ENCODE peak calls at places on chromosome 19, in five cellular contexts. One of them, this sample, is unnamed.

GRCh38 chr19:14450168-14450874 is 17.2 kb downstream of the PKN1 start:
- DNase-seq in prostate gland: no peak
- DNase-seq in pancreas: peak; percentile 17
- DNase-seq in fibroblast of lung: no peak
- DNase-seq in thoracic aorta: no peak
- DNase-seq in this sample: peak; percentile 22

GRCh38 chr19:35462476-35462953 is 14.5 kb downstream of the FFAR2 start:
- DNase-seq in fibroblast of lung: no peak
- DNase-seq in pancreas: no peak
- DNase-seq in thoracic aorta: no peak
- DNase-seq in prostate gland: no peak
- DNase-seq in this sample: no peak

GRCh38 chr19:34513767-34514166 is 32.2 kb downstream of the WTIP start:
- DNase-seq in fibroblast of lung: no peak
- DNase-seq in pancreas: no peak
- DNase-seq in thoracic aorta: no peak
- DNase-seq in prostate gland: no peak
- DNase-seq in this sample: no peak

GRCh38 chr19:51971624-51972023 is 15.0 kb downstream of the ZNF350 start:
- DNase-seq in pancreas: no peak
- DNase-seq in thoracic aorta: no peak
- DNase-seq in fibroblast of lung: peak; percentile 28
- DNase-seq in prostate gland: no peak
- DNase-seq in this sample: no peak

GRCh38 chr19:13262450-13262849 is 112.2 kb downstream of the IER2 start:
- DNase-seq in fibroblast of lung: peak; percentile 36
- DNase-seq in pancreas: no peak
- DNase-seq in thoracic aorta: no peak
- DNase-seq in prostate gland: no peak
- DNase-seq in this sample: peak; percentile 17

GRCh38 chr19:17025361-17025760 is 1.2 kb downstream of the CPAMD8 start:
- DNase-seq in prostate gland: peak; percentile 24
- DNase-seq in thoracic aorta: no peak
- DNase-seq in pancreas: no peak
- DNase-seq in fibroblast of lung: no peak
- DNase-seq in this sample: no peak

GRCh38 chr19:5128251-5128931 is 159.5 kb downstream of the KDM4B start:
- DNase-seq in prostate gland: peak; percentile 22
- DNase-seq in pancreas: peak; percentile 96
- DNase-seq in thoracic aorta: no peak
- DNase-seq in fibroblast of lung: peak; percentile 83
- DNase-seq in this sample: no peak

GRCh38 chr19:6528544-6529121 is 2.2 kb upstream of the TNFSF9 start:
- DNase-seq in pancreas: no peak
- DNase-seq in fibroblast of lung: no peak
- DNase-seq in thoracic aorta: no peak
- DNase-seq in prostate gland: no peak
- DNase-seq in this sample: no peak

GRCh38 chr19:399370-399769 is 9.6 kb downstream of the C2CD4C start:
- DNase-seq in thoracic aorta: no peak
- DNase-seq in pancreas: no peak
- DNase-seq in fibroblast of lung: no peak
- DNase-seq in prostate gland: no peak
- DNase-seq in this sample: no peak

GRCh38 chr19:3849092-3849491 is 19.7 kb downstream of the ZFR2 start:
- DNase-seq in pancreas: no peak
- DNase-seq in fibroblast of lung: no peak
- DNase-seq in thoracic aorta: no peak
- DNase-seq in prostate gland: no peak
- DNase-seq in this sample: no peak

GRCh38 chr19:8220481-8220880 is 11.3 kb downstream of the CERS4 start:
- DNase-seq in prostate gland: no peak
- DNase-seq in pancreas: no peak
- DNase-seq in fibroblast of lung: no peak
- DNase-seq in thoracic aorta: no peak
- DNase-seq in this sample: no peak

GRCh38 chr19:50979758-50980157 is 4.0 kb downstream of the KLK7 start:
- DNase-seq in thoracic aorta: no peak
- DNase-seq in prostate gland: no peak
- DNase-seq in pancreas: no peak
- DNase-seq in fibroblast of lung: no peak
- DNase-seq in this sample: no peak

GRCh38 chr19:30022659-30023058 is 80.6 kb downstream of the URI1 start:
- DNase-seq in thoracic aorta: no peak
- DNase-seq in pancreas: no peak
- DNase-seq in fibroblast of lung: no peak
- DNase-seq in prostate gland: no peak
- DNase-seq in this sample: no peak

GRCh38 chr19:54388001-54388802 is 23.5 kb upstream of the LAIR1 start:
- DNase-seq in fibroblast of lung: no peak
- DNase-seq in pancreas: peak; percentile 26
- DNase-seq in prostate gland: no peak
- DNase-seq in thoracic aorta: no peak
- DNase-seq in this sample: no peak

GRCh38 chr19:10521461-10522216 is 4.4 kb upstream of the S1PR5 start:
- DNase-seq in fibroblast of lung: no peak
- DNase-seq in thoracic aorta: no peak
- DNase-seq in prostate gland: no peak
- DNase-seq in pancreas: no peak
- DNase-seq in this sample: no peak

GRCh38 chr19:57599761-57600383 is at the start of gene ZNF530:
- DNase-seq in pancreas: peak; percentile 93
- DNase-seq in fibroblast of lung: peak; percentile 87
- DNase-seq in thoracic aorta: peak; percentile 82
- DNase-seq in prostate gland: peak; percentile 93
- DNase-seq in this sample: peak; percentile 89

GRCh38 chr19:54875506-54875905 is 1.5 kb downstream of the FCAR start:
- DNase-seq in prostate gland: no peak
- DNase-seq in fibroblast of lung: no peak
- DNase-seq in pancreas: no peak
- DNase-seq in thoracic aorta: no peak
- DNase-seq in this sample: no peak

GRCh38 chr19:5714819-5715218 is 5.1 kb downstream of the LONP1 start:
- DNase-seq in thoracic aorta: no peak
- DNase-seq in prostate gland: no peak
- DNase-seq in pancreas: no peak
- DNase-seq in fibroblast of lung: no peak
- DNase-seq in this sample: no peak

GRCh38 chr19:10214784-10215183 is 16.3 kb downstream of the S1PR2 start:
- DNase-seq in thoracic aorta: no peak
- DNase-seq in prostate gland: no peak
- DNase-seq in pancreas: no peak
- DNase-seq in fibroblast of lung: peak; percentile 77
- DNase-seq in this sample: no peak

GRCh38 chr19:13132471-13133166 is 14.6 kb downstream of the NACC1 start:
- DNase-seq in pancreas: no peak
- DNase-seq in fibroblast of lung: peak; percentile 89
- DNase-seq in thoracic aorta: no peak
- DNase-seq in prostate gland: no peak
- DNase-seq in this sample: no peak

GRCh38 chr19:20858861-20859260 is 64.2 kb upstream of the ZNF85 start:
- DNase-seq in pancreas: no peak
- DNase-seq in fibroblast of lung: no peak
- DNase-seq in thoracic aorta: no peak
- DNase-seq in prostate gland: no peak
- DNase-seq in this sample: no peak

GRCh38 chr19:5977222-5977784 is 637 bp downstream of the RANBP3 start:
- DNase-seq in pancreas: no peak
- DNase-seq in prostate gland: no peak
- DNase-seq in thoracic aorta: no peak
- DNase-seq in fibroblast of lung: no peak
- DNase-seq in this sample: no peak

GRCh38 chr19:43584484-43584883 is 8.9 kb downstream of the PINLYP start:
- DNase-seq in thoracic aorta: no peak
- DNase-seq in pancreas: no peak
- DNase-seq in fibroblast of lung: no peak
- DNase-seq in prostate gland: no peak
- DNase-seq in this sample: no peak

GRCh38 chr19:4639531-4640246 is 373 bp downstream of the TNFAIP8L1 start:
- DNase-seq in pancreas: peak; percentile 53
- DNase-seq in prostate gland: no peak
- DNase-seq in fibroblast of lung: no peak
- DNase-seq in thoracic aorta: no peak
- DNase-seq in this sample: no peak

GRCh38 chr19:45468803-45469131 is 971 bp downstream of the FOSB start:
- DNase-seq in pancreas: no peak
- DNase-seq in fibroblast of lung: peak; percentile 44
- DNase-seq in thoracic aorta: no peak
- DNase-seq in prostate gland: no peak
- DNase-seq in this sample: no peak

GRCh38 chr19:55116232-55117062 is 990 bp downstream of the PPP1R12C start:
- DNase-seq in fibroblast of lung: peak; percentile 60
- DNase-seq in prostate gland: peak; percentile 40
- DNase-seq in pancreas: peak; percentile 50
- DNase-seq in thoracic aorta: no peak
- DNase-seq in this sample: no peak

GRCh38 chr19:10876459-10877240 is 5.3 kb downstream of the CARM1 start:
- DNase-seq in thoracic aorta: peak; percentile 25
- DNase-seq in fibroblast of lung: no peak
- DNase-seq in pancreas: no peak
- DNase-seq in prostate gland: no peak
- DNase-seq in this sample: no peak

DNA sequence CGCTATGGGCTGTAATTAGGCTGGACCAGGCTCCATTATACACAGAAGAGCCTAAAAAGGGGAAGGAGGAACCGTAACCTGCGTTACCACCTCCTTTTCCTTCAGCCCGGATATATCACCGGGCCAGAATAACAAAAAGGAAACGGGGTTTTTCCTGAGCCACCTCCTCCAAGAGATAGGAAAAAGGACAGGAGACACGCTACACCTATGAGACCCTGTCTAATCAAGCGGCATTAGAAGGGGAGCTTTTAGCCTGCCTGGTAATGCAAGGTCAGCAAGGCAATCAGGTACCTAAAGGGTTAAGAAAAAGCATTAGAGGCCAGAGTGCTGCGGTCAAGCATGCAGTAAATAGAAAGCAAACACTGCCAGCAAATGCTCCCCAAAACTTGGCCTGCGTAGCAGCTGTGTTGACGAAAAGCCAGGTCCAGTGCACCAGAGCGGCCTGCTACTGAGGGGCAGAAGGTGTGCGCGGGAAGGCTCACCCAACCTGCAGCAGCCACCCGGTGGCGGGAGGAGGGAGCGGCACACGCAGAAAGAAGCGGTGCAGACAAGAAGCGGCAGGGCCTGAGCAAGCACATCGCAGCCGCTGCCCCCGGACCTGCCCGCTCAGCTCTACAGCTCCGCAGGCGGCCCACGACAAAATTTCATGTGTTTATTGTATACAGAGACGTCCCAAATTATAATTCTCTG is 1466.1 kb downstream of the UQCRFS1 start:
- DNase-seq in thoracic aorta: no peak
- DNase-seq in fibroblast of lung: peak; percentile 38
- DNase-seq in prostate gland: peak; percentile 34
- DNase-seq in pancreas: no peak
- DNase-seq in this sample: no peak
- TF ChIP-seq CTCF in thoracic aorta: no peak
- TF ChIP-seq CTCF in fibroblast of lung: no peak
- TF ChIP-seq CTCF in prostate gland: no peak
- TF ChIP-seq CTCF in pancreas: no peak
- TF ChIP-seq CTCF in this sample: peak; percentile 13

DNA sequence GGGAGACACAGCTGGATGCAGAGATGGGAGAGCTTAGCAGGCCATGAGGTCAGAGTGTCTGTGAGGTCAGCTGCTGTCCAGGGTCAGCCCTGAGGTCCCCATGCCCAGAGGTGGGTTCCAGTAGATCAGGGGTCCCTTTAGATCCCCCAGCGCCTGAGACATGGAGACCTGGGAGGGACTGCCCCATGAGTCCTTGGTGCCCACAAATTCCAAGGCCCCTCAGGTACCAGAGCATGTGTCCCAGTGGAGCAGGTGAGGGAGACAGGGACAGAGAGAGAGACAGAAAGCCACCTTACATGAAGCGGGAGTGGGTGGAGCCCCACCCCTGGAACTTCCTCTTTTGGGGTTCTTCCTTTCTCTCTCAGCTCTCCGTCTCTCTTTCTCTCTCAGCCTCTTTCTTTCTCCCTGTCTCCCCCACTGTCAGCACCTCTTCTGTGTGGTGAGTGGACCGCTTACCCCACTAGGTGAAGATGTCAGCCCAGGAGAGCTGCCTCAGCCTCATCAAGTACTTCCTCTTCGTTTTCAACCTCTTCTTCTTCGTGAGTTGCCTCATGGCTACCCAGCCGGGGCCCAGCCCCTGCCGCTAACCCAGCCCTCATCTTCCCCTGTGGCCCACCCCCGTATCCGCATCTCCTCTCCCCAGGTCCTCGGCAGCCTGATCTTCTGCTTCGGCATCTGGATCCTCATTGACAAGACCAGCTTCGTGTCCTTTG is at the start of gene CD37:
- DNase-seq in prostate gland: no peak
- DNase-seq in pancreas: peak; percentile 14
- DNase-seq in thoracic aorta: no peak
- DNase-seq in fibroblast of lung: no peak
- DNase-seq in this sample: no peak
- H3K4me3 ChIP-seq in prostate gland: no peak within 1 kb of the TSS
- H3K4me3 ChIP-seq in pancreas: no peak within 1 kb of the TSS
- H3K4me3 ChIP-seq in thoracic aorta: peak within 1 kb of the TSS; percentile 66
- H3K4me3 ChIP-seq in fibroblast of lung: no peak within 1 kb of the TSS
- H3K4me3 ChIP-seq in this sample: no peak within 1 kb of the TSS

DNA sequence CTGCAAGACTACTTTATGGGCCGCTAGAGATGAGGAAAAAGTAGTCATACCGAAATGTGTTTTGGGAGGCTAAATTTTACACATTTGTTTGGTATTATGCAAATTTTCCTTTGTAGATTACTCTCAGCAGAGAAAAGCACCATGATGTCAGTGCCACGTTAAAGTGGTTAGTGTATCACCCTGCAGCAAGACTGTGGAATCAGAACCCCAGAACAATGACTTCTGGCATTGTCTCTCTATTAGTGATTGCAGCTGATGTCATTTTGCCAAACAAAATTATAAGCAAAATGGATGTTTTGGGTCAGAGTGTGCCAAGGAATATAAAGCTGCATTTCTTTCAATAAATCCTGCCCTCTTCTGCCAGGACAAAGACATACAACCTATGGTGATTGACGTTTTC is 53.7 kb upstream of the TSHZ3 start:
- DNase-seq in pancreas: no peak
- DNase-seq in prostate gland: no peak
- DNase-seq in fibroblast of lung: peak; percentile 15
- DNase-seq in thoracic aorta: no peak
- DNase-seq in this sample: no peak
- TF ChIP-seq CTCF in pancreas: no peak
- TF ChIP-seq CTCF in prostate gland: no peak
- TF ChIP-seq CTCF in fibroblast of lung: no peak
- TF ChIP-seq CTCF in thoracic aorta: no peak
- TF ChIP-seq CTCF in this sample: no peak

GRCh38 chr19:37738371-37738770 is 18.8 kb upstream of the ZNF607 start:
- DNase-seq in fibroblast of lung: no peak
- DNase-seq in prostate gland: no peak
- DNase-seq in pancreas: no peak
- DNase-seq in thoracic aorta: no peak
- DNase-seq in this sample: no peak
- H3K4me3 ChIP-seq in fibroblast of lung: no peak overlapping the region
- H3K4me3 ChIP-seq in prostate gland: no peak overlapping the region
- H3K4me3 ChIP-seq in pancreas: no peak overlapping the region
- H3K4me3 ChIP-seq in thoracic aorta: no peak overlapping the region
- H3K4me3 ChIP-seq in this sample: no peak overlapping the region

GRCh38 chr19:39412100-39412866 is at the start of gene PLEKHG2:
- DNase-seq in pancreas: peak; percentile 95
- DNase-seq in fibroblast of lung: peak; percentile 99
- DNase-seq in thoracic aorta: peak; percentile 96
- DNase-seq in prostate gland: peak; percentile 99
- DNase-seq in this sample: peak; percentile 98
- TF ChIP-seq CTCF in pancreas: peak; percentile 76
- TF ChIP-seq CTCF in fibroblast of lung: peak; percentile 66
- TF ChIP-seq CTCF in thoracic aorta: peak; percentile 78
- TF ChIP-seq CTCF in prostate gland: peak; percentile 93
- TF ChIP-seq CTCF in this sample: peak; percentile 72

This sample was measured in LNCaP clone FGC.